ENCODE peak calls at places on chromosomes 11 and 22, in four cellular contexts. U, D, M and S are unnamed samples.

GRCh38 chr11:57199330-57199729 is 17.6 kb downstream of the LRRC55 start:
- DNase-seq in U (no peak), D (no peak), M (no peak), S (no peak)

GRCh38 chr11:77316733-77317342 is 15.4 kb upstream of the GDPD4 start:
- DNase-seq in U (no peak), D (peak), M (no peak), S (no peak)

GRCh38 chr11:72740060-72740424 is 12.2 kb downstream of the ARAP1 start:
- DNase-seq in U (no peak), D (no peak), M (no peak), S (no peak)

GRCh38 chr22:19289475-19290161 is 1.9 kb downstream of the CLTCL1 start:
- DNase-seq in U (no peak), D (peak), M (no peak), S (no peak)

GRCh38 chr11:18634140-18635032 is at the start of gene SPTY2D1:
- DNase-seq in U (peak), D (peak), M (peak), S (peak)

GRCh38 chr11:134469627-134470026 is 57.6 kb upstream of the B3GAT1 start:
- DNase-seq in U (no peak), D (no peak), M (no peak), S (no peak)

GRCh38 chr11:128420943-128421342 is 166.4 kb downstream of the ETS1 start:
- DNase-seq in U (no peak), D (no peak), M (no peak), S (no peak)

GRCh38 chr22:49670610-49671330 is 156.9 kb downstream of the BRD1 start:
- DNase-seq in U (no peak), D (no peak), M (no peak), S (no peak)

GRCh38 chr11:124938206-124938765 is 2.4 kb upstream of the HEPACAM start:
- DNase-seq in U (no peak), D (no peak), M (no peak), S (no peak)

GRCh38 chr11:116895053-116895757 is 57.8 kb upstream of the APOA1 start:
- DNase-seq in U (no peak), D (no peak), M (no peak), S (no peak)

GRCh38 chr11:130209128-130209932 is 49.7 kb downstream of the ST14 start:
- DNase-seq in U (no peak), D (no peak), M (peak), S (no peak)

GRCh38 chr11:24716403-24716802 is 219.6 kb downstream of the LUZP2 start:
- DNase-seq in U (no peak), D (no peak), M (no peak), S (no peak)

GRCh38 chr11:119660166-119660720 is 68.8 kb downstream of the NECTIN1 start:
- DNase-seq in U (no peak), D (no peak), M (no peak), S (no peak)

GRCh38 chr11:67389477-67389876 is 2.3 kb upstream of the RAD9A start:
- DNase-seq in U (peak), D (no peak), M (no peak), S (no peak)

GRCh38 chr11:92149996-92150395 is 74.6 kb upstream of the FAT3 start:
- DNase-seq in U (no peak), D (no peak), M (no peak), S (no peak)

GRCh38 chr22:40215266-40215665 is 37.5 kb downstream of the TNRC6B start:
- DNase-seq in U (no peak), D (no peak), M (no peak), S (no peak)

GRCh38 chr22:49481651-49482399 is 345.8 kb downstream of the BRD1 start:
- DNase-seq in U (no peak), D (no peak), M (no peak), S (no peak)

GRCh38 chr11:100932474-100933100 is 197.0 kb downstream of the PGR start:
- DNase-seq in U (no peak), D (peak), M (no peak), S (no peak)

GRCh38 chr22:40178417-40179409 is 988 bp downstream of the TNRC6B start:
- DNase-seq in U (peak), D (peak), M (no peak), S (no peak)

GRCh38 chr11:95371147-95371546 is 140.1 kb upstream of the SESN3 start:
- DNase-seq in U (no peak), D (no peak), M (no peak), S (no peak)

GRCh38 chr11:2375341-2375853 is 1.7 kb upstream of the CD81 start:
- DNase-seq in U (no peak), D (peak), M (peak), S (no peak)

GRCh38 chr11:24253237-24253760 is 243.6 kb upstream of the LUZP2 start:
- DNase-seq in U (no peak), D (no peak), M (no peak), S (no peak)

GRCh38 chr11:16881074-16881709 is 133.0 kb downstream of the PLEKHA7 start:
- DNase-seq in U (no peak), D (peak), M (no peak), S (peak)

GRCh38 chr22:30312053-30312452 is 14.7 kb downstream of the TBC1D10A start:
- DNase-seq in U (no peak), D (peak), M (no peak), S (no peak)

GRCh38 chr11:110763249-110764011 is 51.2 kb upstream of the ARHGAP20 start:
- DNase-seq in U (no peak), D (peak), M (no peak), S (no peak)